ENCODE peak calls at places on chromosomes 6 and 20, in five cellular contexts. U, S, V, G and Y are unnamed samples.

GRCh38 chr6:16482702-16483314 is 244.4 kb downstream of the GMPR start:
- DNase-seq in U (no peak), S (no peak), V (no peak), G (no peak), Y (no peak)

GRCh38 chr6:90294989-90295853 is 1.4 kb downstream of the BACH2 start:
- DNase-seq in U (peak), S (no peak), V (peak), G (peak), Y (peak)

GRCh38 chr20:33415948-33416347 is 14.6 kb upstream of the CDK5RAP1 start:
- DNase-seq in U (peak), S (no peak), V (peak), G (peak), Y (peak)

GRCh38 chr20:40551125-40551530 is 137.9 kb downstream of the MAFB start:
- DNase-seq in U (no peak), S (no peak), V (no peak), G (no peak), Y (no peak)

GRCh38 chr20:63782521-63782971 is 43.0 kb downstream of the SLC2A4RG start:
- DNase-seq in U (no peak), S (no peak), V (no peak), G (no peak), Y (no peak)

GRCh38 chr20:22180244-22180643 is 404.1 kb downstream of the FOXA2 start:
- DNase-seq in U (no peak), S (no peak), V (no peak), G (peak), Y (peak)

GRCh38 chr6:105192707-105193465 is 13.1 kb upstream of the POPDC3 start:
- DNase-seq in U (peak), S (no peak), V (no peak), G (no peak), Y (no peak)

GRCh38 chr6:57267586-57268293 is 45.6 kb upstream of the RAB23 start:
- DNase-seq in U (peak), S (no peak), V (peak), G (peak), Y (peak)

GRCh38 chr20:20368414-20369352 is 779 bp downstream of the INSM1 start:
- DNase-seq in U (no peak), S (no peak), V (no peak), G (peak), Y (peak)

GRCh38 chr6:89371849-89372505 is 19.5 kb upstream of the UBE2J1 start:
- DNase-seq in U (peak), S (peak), V (peak), G (peak), Y (peak)

GRCh38 chr6:47924001-47924400 is 142.2 kb downstream of the OPN5 start:
- DNase-seq in U (no peak), S (no peak), V (no peak), G (no peak), Y (no peak)

GRCh38 chr20:51354769-51355319 is 187.7 kb downstream of the NFATC2 start:
- DNase-seq in U (peak), S (no peak), V (no peak), G (peak), Y (no peak)

GRCh38 chr6:121437861-121438651 is 2.6 kb downstream of the GJA1 start:
- DNase-seq in U (peak), S (no peak), V (no peak), G (peak), Y (no peak)

GRCh38 chr6:26054659-26054936 is 32.6 kb upstream of the HFE start:
- DNase-seq in U (no peak), S (no peak), V (no peak), G (no peak), Y (no peak)

GRCh38 chr6:50087231-50087954 is 37.7 kb upstream of the DEFB112 start:
- DNase-seq in U (peak), S (no peak), V (no peak), G (no peak), Y (no peak)

GRCh38 chr6:135537782-135538301 is 40.3 kb upstream of the AHI1 start:
- DNase-seq in U (peak), S (no peak), V (no peak), G (peak), Y (peak)

GRCh38 chr20:9377007-9377406 is 137.4 kb upstream of the LAMP5 start:
- DNase-seq in U (no peak), S (no peak), V (no peak), G (no peak), Y (no peak)

GRCh38 chr6:82680192-82680591 is 316.6 kb downstream of the TPBG start:
- DNase-seq in U (no peak), S (no peak), V (no peak), G (no peak), Y (no peak)

GRCh38 chr6:109318328-109318876 is 63.9 kb downstream of the CD164 start:
- DNase-seq in U (no peak), S (no peak), V (no peak), G (no peak), Y (no peak)

GRCh38 chr20:1993986-1994385 is at the start of gene PDYN:
- DNase-seq in U (no peak), S (no peak), V (no peak), G (no peak), Y (no peak)

GRCh38 chr6:117280922-117281321 is 15.6 kb downstream of the VGLL2 start:
- DNase-seq in U (no peak), S (no peak), V (no peak), G (no peak), Y (no peak)

GRCh38 chr6:36986704-36987047 is 680 bp upstream of the MTCH1 start:
- DNase-seq in U (no peak), S (no peak), V (no peak), G (no peak), Y (peak)

GRCh38 chr6:33419580-33420492 is at the start of gene SYNGAP1:
- DNase-seq in U (peak), S (no peak), V (no peak), G (no peak), Y (peak)

GRCh38 chr6:142685852-142686718 is 258.9 kb downstream of the HIVEP2 start:
- DNase-seq in U (no peak), S (no peak), V (no peak), G (no peak), Y (no peak)

GRCh38 chr20:11012975-11013374 is 339.2 kb upstream of the JAG1 start:
- DNase-seq in U (peak), S (no peak), V (no peak), G (no peak), Y (no peak)

GRCh38 chr6:139335447-139336210 is 38.8 kb downstream of the CITED2 start:
- DNase-seq in U (no peak), S (no peak), V (no peak), G (no peak), Y (no peak)

GRCh38 chr20:18263723-18264122 is 24.6 kb upstream of the ZNF133 start:
- DNase-seq in U (no peak), S (no peak), V (peak), G (peak), Y (no peak)

GRCh38 chr6:32126880-32127279 is 1.2 kb downstream of the ATF6B start:
- DNase-seq in U (no peak), S (no peak), V (no peak), G (no peak), Y (no peak)

GRCh38 chr6:52519618-52520017 is 57.2 kb downstream of the TRAM2 start:
- DNase-seq in U (peak), S (no peak), V (no peak), G (no peak), Y (no peak)

GRCh38 chr6:52518279-52518944 is 58.4 kb downstream of the TRAM2 start:
- DNase-seq in U (no peak), S (no peak), V (no peak), G (no peak), Y (no peak)

GRCh38 chr6:52516269-52516668 is 60.6 kb downstream of the TRAM2 start:
- DNase-seq in U (no peak), S (no peak), V (no peak), G (no peak), Y (no peak)

GRCh38 chr6:52516943-52517342 is 59.9 kb downstream of the TRAM2 start:
- DNase-seq in U (no peak), S (no peak), V (no peak), G (no peak), Y (no peak)

GRCh38 chr6:52517502-52518278 is 59.2 kb downstream of the TRAM2 start:
- DNase-seq in U (peak), S (no peak), V (peak), G (peak), Y (peak)
- TF ChIP-seq POLR2A in U (peak), S (no peak), V (no peak), G (no peak), Y (peak)

DNA sequence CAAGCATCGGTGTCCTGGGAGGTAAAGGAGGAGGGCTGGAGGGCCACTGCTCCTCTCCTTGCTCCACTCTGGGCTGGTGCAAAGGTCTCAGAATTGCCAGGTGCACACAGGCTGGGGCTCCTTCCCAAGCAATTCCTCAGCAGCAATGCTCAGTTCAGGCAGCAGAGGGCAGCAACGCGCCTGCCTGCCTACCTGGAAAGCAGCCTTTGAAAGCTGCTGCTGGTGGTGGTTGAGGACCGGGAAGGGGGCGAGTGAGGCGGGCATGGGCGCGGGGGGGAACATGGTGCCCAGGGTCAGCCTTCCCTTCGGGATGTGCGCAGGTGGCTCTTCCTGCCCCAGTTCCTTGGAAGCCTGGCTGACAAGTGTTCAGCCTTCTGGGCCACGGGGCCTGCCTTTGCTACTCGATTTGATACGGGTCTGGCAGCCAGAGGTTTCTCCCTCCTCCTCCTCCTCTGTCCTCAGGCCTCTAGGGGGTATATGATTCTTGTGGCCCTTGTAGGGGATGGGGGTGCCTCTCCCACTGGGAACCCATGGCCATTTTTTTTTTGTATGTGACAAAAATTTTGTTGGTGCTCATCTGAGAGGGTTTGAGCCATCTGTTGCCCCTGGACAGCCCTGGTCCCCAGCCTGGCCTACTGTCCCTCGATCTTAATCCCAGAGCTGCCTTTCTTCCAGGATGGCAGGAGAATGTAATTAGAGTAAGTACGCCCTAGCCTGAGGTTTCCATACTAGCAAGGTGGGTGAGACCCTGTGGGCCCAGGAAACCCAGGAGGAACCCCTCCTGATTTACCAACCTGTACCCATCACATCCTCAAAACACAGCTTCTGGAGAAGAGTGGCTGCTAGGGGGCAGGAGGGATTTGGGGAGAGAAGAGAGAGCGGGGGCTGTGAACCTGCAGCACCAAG is 20.1 kb downstream of the MRPS18A start:
- DNase-seq in U (peak), S (no peak), V (peak), G (peak), Y (peak)
- TF ChIP-seq POLR2A in U (no peak), S (no peak), V (no peak), G (no peak), Y (no peak)

DNA sequence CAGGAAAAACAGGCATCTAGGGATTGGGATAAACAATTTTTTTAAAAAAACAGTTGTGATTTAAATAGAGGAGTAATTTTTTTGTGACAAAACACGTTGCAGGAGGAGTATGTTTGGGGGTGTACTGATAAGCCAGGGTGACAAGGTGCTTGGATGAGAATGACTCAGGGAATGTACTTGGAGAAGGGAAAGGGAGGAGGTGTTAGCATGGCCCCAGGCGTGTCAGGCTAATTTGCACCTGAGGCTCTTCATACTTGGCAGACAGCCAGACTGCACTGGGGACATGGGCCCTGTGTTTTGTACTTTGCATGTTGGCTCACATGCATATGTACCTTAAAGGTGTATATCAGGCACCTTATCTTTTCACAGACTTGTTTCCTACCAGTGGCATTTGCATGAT is 22.8 kb downstream of the PANK2 start:
- DNase-seq in U (no peak), S (no peak), V (peak), G (no peak), Y (peak)
- TF ChIP-seq POLR2A in U (no peak), S (no peak), V (no peak), G (no peak), Y (no peak)

GRCh38 chr6:43052225-43052841 is 1.3 kb downstream of the CUL7 start:
- DNase-seq in U (no peak), S (no peak), V (no peak), G (no peak), Y (no peak)
- TF ChIP-seq POLR2A in U (no peak), S (no peak), V (no peak), G (no peak), Y (no peak)